ENCODE peak calls at places on chromosomes 13 and 19, in eight cellular contexts. J is A549, S is HCT116, A is HepG2, Q is endothelial cell of umbilical vein, H is H1, U is K562, M is WTC11. K is an unnamed sample.

GRCh38 chr13:61812286-61812685 is 396.6 kb upstream of the PCDH20 start:
- DNase-seq in A (no peak), H (no peak), M (no peak), Q (no peak), J (no peak), U (no peak), S (no peak), K (no peak)

GRCh38 chr19:51040151-51040550 is 5.3 kb upstream of the KLK12 start:
- DNase-seq in S (no peak), Q (no peak), U (no peak), H (no peak), A (no peak), J (no peak), M (no peak), K (no peak)

GRCh38 chr19:46610851-46611770 is 10.0 kb downstream of the CALM3 start:
- DNase-seq in A (no peak), H (no peak), Q (no peak), S (no peak), J (no peak), M (peak; percentile 8), U (no peak), K (peak; percentile 89)

GRCh38 chr19:4557186-4557970 is 2.1 kb downstream of the SEMA6B start:
- DNase-seq in J (no peak), U (peak; percentile 67), A (no peak), H (peak; percentile 74), Q (no peak), M (peak; percentile 67), S (no peak), K (no peak)

GRCh38 chr13:97974773-97975172 is 21.3 kb downstream of the IPO5 start:
- DNase-seq in S (no peak), M (no peak), A (no peak), J (no peak), U (no peak), Q (no peak), H (no peak), K (no peak)

GRCh38 chr13:89465366-89465765 is 1794.2 kb downstream of the SLITRK5 start:
- DNase-seq in A (no peak), H (no peak), M (no peak), U (no peak), Q (no peak), J (no peak), S (peak; percentile 2), K (no peak)

GRCh38 chr13:30968734-30969335 is 36.4 kb downstream of the TEX26 start:
- DNase-seq in S (no peak), A (no peak), Q (no peak), H (no peak), U (no peak), J (no peak), M (no peak), K (no peak)

GRCh38 chr13:45339867-45340266 is 1.1 kb downstream of the TPT1 start:
- DNase-seq in J (no peak), U (no peak), A (no peak), S (no peak), Q (no peak), M (no peak), H (no peak), K (no peak)

GRCh38 chr13:113765241-113765910 is 6.3 kb downstream of the TMEM255B start:
- DNase-seq in U (peak; percentile 17), S (no peak), H (no peak), J (no peak), A (no peak), M (no peak), Q (no peak), K (no peak)

GRCh38 chr19:35715981-35716734 is 1.6 kb upstream of the KMT2B start:
- DNase-seq in U (peak; percentile 45), J (peak; percentile 90), A (peak; percentile 32), H (peak; percentile 87), S (no peak), M (no peak), Q (no peak), K (peak; percentile 7)

GRCh38 chr19:6564393-6564792 is 26.6 kb downstream of the CD70 start:
- DNase-seq in Q (peak; percentile 14), U (peak; percentile 69), M (no peak), A (peak; percentile 18), H (no peak), S (no peak), J (no peak), K (peak; percentile 64)

GRCh38 chr19:37251308-37252229 is 33.6 kb downstream of the ZNF383 start:
- DNase-seq in Q (peak; percentile 91), H (no peak), S (no peak), U (peak; percentile 19), J (no peak), M (no peak), A (no peak), K (no peak)

GRCh38 chr13:80502359-80502758 is 161.4 kb upstream of the SPRY2 start:
- DNase-seq in U (no peak), M (no peak), A (no peak), Q (no peak), J (no peak), H (no peak), S (no peak), K (no peak)

GRCh38 chr19:38524994-38525634 is 91.6 kb downstream of the RYR1 start:
- DNase-seq in Q (no peak), J (no peak), M (no peak), A (no peak), H (no peak), S (no peak), U (no peak), K (no peak)

GRCh38 chr13:39201075-39201630 is 162.9 kb downstream of the NHLRC3 start:
- DNase-seq in A (no peak), J (no peak), Q (no peak), S (no peak), U (no peak), H (no peak), M (no peak), K (peak; percentile 3)

GRCh38 chr19:1747285-1748114 is 5.8 kb upstream of the ONECUT3 start:
- DNase-seq in U (peak; percentile 91), A (peak; percentile 66), H (no peak), S (peak; percentile 100), Q (peak; percentile 31), J (peak; percentile 83), M (peak; percentile 70), K (peak; percentile 69)

GRCh38 chr19:19627716-19628498 is at the start of gene LPAR2:
- DNase-seq in A (no peak), H (peak; percentile 89), M (peak; percentile 76), S (peak; percentile 24), Q (no peak), U (no peak), J (peak; percentile 35), K (no peak)

GRCh38 chr13:63297162-63297561 is 1881.5 kb upstream of the PCDH20 start:
- DNase-seq in Q (no peak), H (no peak), U (no peak), S (no peak), A (no peak), J (no peak), M (no peak), K (no peak)

GRCh38 chr13:21142766-21143165 is 33.6 kb downstream of the SKA3 start:
- DNase-seq in J (no peak), M (no peak), S (no peak), A (no peak), Q (no peak), U (no peak), H (no peak), K (no peak)

GRCh38 chr19:50332014-50332263 is 2.8 kb upstream of the KCNC3 start:
- DNase-seq in U (no peak), J (no peak), M (no peak), S (no peak), A (no peak), Q (no peak), H (no peak), K (no peak)

GRCh38 chr19:49875177-49875576 is 2.0 kb downstream of the AKT1S1 start:
- DNase-seq in H (no peak), A (no peak), J (no peak), M (no peak), Q (no peak), U (no peak), S (no peak), K (no peak)

GRCh38 chr19:41745761-41746160 is 9.6 kb upstream of the CEACAM6 start:
- DNase-seq in M (no peak), H (no peak), J (no peak), A (no peak), S (no peak), Q (no peak), U (no peak), K (peak; percentile 43)

GRCh38 chr13:29908411-29908810 is 58.0 kb upstream of the UBL3 start:
- DNase-seq in S (no peak), M (no peak), Q (no peak), A (no peak), H (no peak), U (no peak), J (no peak), K (no peak)
- TF ChIP-seq MAX in S (no peak), M (no peak), Q (no peak), A (no peak), H (no peak), U (no peak), J (no peak), K (no peak)

DNA sequence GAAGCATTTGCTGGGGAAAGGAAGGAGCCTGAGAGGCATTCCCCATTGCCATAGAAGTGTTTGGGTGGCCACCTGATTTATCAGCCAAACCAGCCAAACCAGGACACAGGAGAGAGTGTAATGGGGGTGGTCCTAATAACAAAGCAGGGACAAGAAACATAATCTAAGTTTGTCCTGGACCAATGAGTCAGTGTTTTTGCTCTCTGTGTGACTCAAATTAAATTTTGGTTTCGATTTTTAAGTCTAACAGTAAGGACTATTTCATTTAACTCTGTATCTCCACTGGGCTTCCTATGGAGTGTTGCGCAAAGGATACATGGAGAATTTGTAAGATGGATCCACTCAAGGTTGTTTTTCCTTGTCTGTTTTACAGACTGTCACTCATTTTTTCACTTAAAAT is 19.5 kb upstream of the TRPC4 start:
- DNase-seq in M (no peak), S (no peak), H (no peak), J (no peak), Q (no peak), U (no peak), A (no peak), K (no peak)
- TF ChIP-seq MAX in M (no peak), S (no peak), H (no peak), J (no peak), Q (no peak), U (no peak), A (no peak), K (no peak)

DNA sequence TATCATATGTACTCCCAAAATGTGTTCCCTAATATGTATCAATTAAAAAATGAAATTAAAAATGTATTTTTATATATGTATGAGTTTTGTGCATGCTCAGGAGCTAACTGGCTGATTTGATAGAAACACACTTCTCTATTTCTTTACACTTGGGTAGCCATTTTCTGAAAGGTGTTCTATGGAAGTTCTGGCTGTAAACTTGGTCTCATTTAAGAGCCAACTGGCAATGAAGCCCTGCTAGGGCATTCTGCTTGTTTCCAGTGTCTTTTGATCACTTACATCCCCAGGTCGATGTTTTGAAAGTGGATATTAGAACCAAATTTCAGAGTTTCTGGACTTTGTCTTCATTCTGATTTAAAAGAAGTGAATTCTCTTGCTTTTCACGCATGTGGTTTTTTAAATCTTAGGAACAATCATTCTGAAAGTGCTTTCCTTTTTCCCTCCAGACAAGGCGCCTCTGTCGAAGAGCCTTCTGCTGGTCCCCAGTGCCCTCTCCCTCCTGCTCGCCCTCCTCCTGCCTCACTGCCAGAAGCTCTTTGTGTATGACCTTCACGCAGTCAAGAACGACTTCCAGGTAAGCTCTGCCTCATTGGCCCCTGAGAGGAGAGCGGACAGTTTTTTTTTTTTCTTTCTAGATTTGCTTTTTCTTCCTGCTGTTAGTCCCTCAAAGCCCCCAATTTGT is 20.1 kb downstream of the GPR18 start:
- DNase-seq in M (no peak), S (no peak), J (no peak), H (no peak), Q (no peak), U (no peak), A (no peak), K (no peak)
- TF ChIP-seq MAX in M (no peak), S (no peak), J (no peak), H (no peak), Q (no peak), U (no peak), A (no peak), K (no peak)

GRCh38 chr13:60165391-60166099 is 1.8 kb upstream of the DIAPH3 start:
- DNase-seq in H (no peak), U (no peak), S (no peak), M (no peak), Q (no peak), J (no peak), A (no peak), K (no peak)
- TF ChIP-seq MAX in H (no peak), U (no peak), S (no peak), M (no peak), Q (no peak), J (no peak), A (no peak), K (no peak)

K was measured in NB4.